ENCODE peak calls at places on chromosomes 1 and 21, in ten cellular contexts. Q is uterus, M is dorsolateral prefrontal cortex, Z is spleen, W is thoracic aorta, B is fibroblast of lung, P is heart left ventricle, R is mammary epithelial cell, H is Panc1, X is Peyer's patch. J is an unnamed sample.

GRCh38 chr1:56291374-56291841 is 288.0 kb downstream of the PLPP3 start:
- DNase-seq in Q (peak), M (no peak), Z (no peak), W (no peak), B (no peak), P (peak), R (no peak), H (no peak), X (no peak), J (no peak)

GRCh38 chr1:41641483-41641829 is 157.0 kb upstream of the EDN2 start:
- DNase-seq in Q (no peak), M (no peak), Z (no peak), W (no peak), B (no peak), P (no peak), R (no peak), H (no peak), X (no peak), J (no peak)

GRCh38 chr1:2528966-2529750 is 905 bp downstream of the HES5 start:
- DNase-seq in Q (no peak), M (no peak), Z (no peak), W (no peak), B (no peak), P (peak), R (no peak), H (no peak), X (no peak), J (no peak)

GRCh38 chr1:44786138-44786840 is 1.7 kb downstream of the BEST4 start:
- DNase-seq in Q (peak), M (no peak), Z (peak), W (no peak), B (peak), P (peak), R (peak), H (no peak), X (peak), J (peak)

GRCh38 chr21:32611471-32611997 is 643 bp downstream of the CFAP298 start:
- DNase-seq in Q (no peak), M (no peak), Z (peak), W (no peak), B (peak), P (no peak), R (peak), H (no peak), X (peak), J (peak)

GRCh38 chr1:227903061-227903521 is 44.6 kb downstream of the WNT9A start:
- DNase-seq in Q (no peak), M (no peak), Z (peak), W (no peak), B (no peak), P (peak), R (no peak), H (no peak), X (no peak), J (no peak)

GRCh38 chr1:85321237-85321964 is 45.0 kb upstream of the BCL10 start:
- DNase-seq in Q (no peak), M (no peak), Z (no peak), W (no peak), B (peak), P (no peak), R (peak), H (no peak), X (no peak), J (peak)

GRCh38 chr1:94843846-94844245 is 23.7 kb downstream of the SLC44A3 start:
- DNase-seq in Q (no peak), M (no peak), Z (no peak), W (no peak), B (no peak), P (no peak), R (no peak), H (no peak), X (no peak), J (no peak)

GRCh38 chr1:156346636-156347035 is 8.3 kb downstream of the TSACC start:
- DNase-seq in Q (no peak), M (no peak), Z (no peak), W (no peak), B (peak), P (no peak), R (no peak), H (no peak), X (no peak), J (peak)

GRCh38 chr1:11383553-11384169 is 95.3 kb upstream of the DISP3 start:
- DNase-seq in Q (no peak), M (peak), Z (no peak), W (no peak), B (peak), P (no peak), R (peak), H (no peak), X (no peak), J (no peak)

GRCh38 chr21:43957629-43958362 is 54.3 kb upstream of the TRAPPC10 start:
- DNase-seq in Q (no peak), M (no peak), Z (no peak), W (no peak), B (no peak), P (no peak), R (no peak), H (no peak), X (no peak), J (no peak)

GRCh38 chr1:113872219-113872934 is 865 bp upstream of the PTPN22 start:
- DNase-seq in Q (no peak), M (no peak), Z (no peak), W (no peak), B (no peak), P (no peak), R (no peak), H (no peak), X (no peak), J (no peak)

GRCh38 chr1:220901906-220902305 is 22.7 kb downstream of the HLX start:
- DNase-seq in Q (no peak), M (no peak), Z (no peak), W (no peak), B (no peak), P (no peak), R (no peak), H (no peak), X (no peak), J (no peak)

GRCh38 chr1:31954607-31955283 is 16.6 kb upstream of the PTP4A2 start:
- DNase-seq in Q (peak), M (peak), Z (peak), W (peak), B (peak), P (peak), R (peak), H (no peak), X (peak), J (no peak)

GRCh38 chr1:228647523-228648444 is 87.5 kb upstream of the RHOU start:
- DNase-seq in Q (peak), M (no peak), Z (peak), W (no peak), B (peak), P (peak), R (peak), H (peak), X (no peak), J (peak)

GRCh38 chr1:151762941-151763921 is at the start of gene MRPL9:
- DNase-seq in Q (peak), M (peak), Z (peak), W (peak), B (peak), P (peak), R (peak), H (no peak), X (peak), J (peak)

GRCh38 chr1:24743404-24744211 is 1.6 kb upstream of the CLIC4 start:
- DNase-seq in Q (no peak), M (no peak), Z (no peak), W (no peak), B (peak), P (no peak), R (peak), H (no peak), X (no peak), J (peak)

GRCh38 chr1:197269053-197269452 is 1.0 kb downstream of the CRB1 start:
- DNase-seq in Q (no peak), M (peak), Z (no peak), W (no peak), B (no peak), P (no peak), R (no peak), H (no peak), X (no peak), J (peak)

GRCh38 chr1:173758980-173759379 is 44.2 kb downstream of the KLHL20 start:
- DNase-seq in Q (no peak), M (no peak), Z (no peak), W (no peak), B (no peak), P (no peak), R (peak), H (no peak), X (no peak), J (no peak)

GRCh38 chr1:55071477-55071876 is 32.1 kb downstream of the PCSK9 start:
- DNase-seq in Q (no peak), M (no peak), Z (no peak), W (no peak), B (peak), P (no peak), R (peak), H (peak), X (no peak), J (peak)

GRCh38 chr1:107874221-107874620 is 90.8 kb downstream of the VAV3 start:
- DNase-seq in Q (no peak), M (no peak), Z (no peak), W (no peak), B (no peak), P (no peak), R (peak), H (no peak), X (no peak), J (no peak)

GRCh38 chr1:113190930-113191329 is 117.9 kb downstream of the LRIG2 start:
- DNase-seq in Q (no peak), M (no peak), Z (no peak), W (no peak), B (no peak), P (no peak), R (no peak), H (no peak), X (no peak), J (no peak)

GRCh38 chr1:155170806-155171205 is 2.3 kb downstream of the KRTCAP2 start:
- DNase-seq in Q (no peak), M (no peak), Z (peak), W (no peak), B (no peak), P (no peak), R (no peak), H (no peak), X (peak), J (peak)

GRCh38 chr21:46111857-46112730 is 14.2 kb downstream of the COL6A2 start:
- DNase-seq in Q (peak), M (no peak), Z (peak), W (peak), B (no peak), P (peak), R (no peak), H (no peak), X (peak), J (no peak)

GRCh38 chr1:227793948-227794812 is 21.3 kb upstream of the PRSS38 start:
- DNase-seq in Q (peak), M (peak), Z (no peak), W (no peak), B (peak), P (peak), R (peak), H (no peak), X (no peak), J (peak)

GRCh38 chr1:44218503-44219300 is 5.4 kb downstream of the DMAP1 start:
- DNase-seq in Q (no peak), M (no peak), Z (no peak), W (no peak), B (no peak), P (no peak), R (no peak), H (no peak), X (no peak), J (no peak)

GRCh38 chr1:6141601-6142000 is 38.5 kb downstream of the CHD5 start:
- DNase-seq in Q (no peak), M (no peak), Z (no peak), W (no peak), B (no peak), P (no peak), R (peak), H (no peak), X (no peak), J (peak)

GRCh38 chr1:186559601-186560116 is 98.7 kb upstream of the PDC start:
- DNase-seq in Q (no peak), M (no peak), Z (no peak), W (no peak), B (peak), P (no peak), R (peak), H (no peak), X (no peak), J (no peak)

GRCh38 chr1:119007672-119008482 is 19.7 kb upstream of the TBX15 start:
- DNase-seq in Q (no peak), M (no peak), Z (peak), W (no peak), B (no peak), P (no peak), R (no peak), H (no peak), X (no peak), J (peak)

DNA sequence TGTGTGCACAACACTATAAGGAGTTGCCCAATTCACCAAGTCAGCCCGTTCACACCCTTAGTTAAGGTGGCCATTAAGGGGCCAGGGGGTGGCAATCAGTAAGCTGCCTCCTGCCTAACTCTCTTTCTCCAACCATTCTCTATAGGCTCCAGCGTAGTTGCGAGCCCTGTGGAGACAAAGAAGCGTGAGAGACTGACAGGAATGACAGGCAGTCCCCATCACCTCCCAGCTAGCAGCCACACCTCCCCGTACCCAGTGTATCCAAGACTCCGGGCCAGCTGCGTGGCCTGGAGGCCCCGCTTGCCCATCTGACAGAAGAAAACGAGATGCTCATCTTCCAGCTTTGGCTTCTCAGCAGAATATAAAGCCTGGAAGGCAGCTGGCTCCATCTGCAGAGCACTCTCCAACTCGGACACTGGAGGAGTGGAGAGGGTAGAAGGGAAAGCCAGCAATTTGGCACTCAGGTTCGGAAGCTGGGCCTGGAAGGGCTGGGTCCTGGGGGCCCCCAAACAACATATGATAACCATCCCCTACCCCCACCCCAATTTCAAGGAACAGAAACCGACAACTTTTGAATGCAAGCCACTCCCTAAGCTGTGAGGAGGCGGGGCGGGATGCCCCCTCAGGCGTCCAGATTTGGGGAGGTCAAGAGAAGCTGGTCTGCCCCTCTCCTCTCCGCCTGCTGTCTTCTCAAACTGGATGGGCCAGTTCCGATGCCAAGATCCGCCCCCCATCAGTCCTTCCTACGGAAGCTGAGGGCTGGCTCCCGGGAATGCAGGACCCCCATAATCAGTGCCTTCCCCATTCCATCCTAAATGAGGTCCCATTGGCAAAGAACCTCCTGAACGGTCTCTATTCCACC is 872 bp downstream of the TSTD1 start:
- DNase-seq in Q (no peak), M (no peak), Z (no peak), W (no peak), B (no peak), P (no peak), R (no peak), H (no peak), X (no peak), J (no peak)
- H3K27ac ChIP-seq in Q (no peak), M (no peak), Z (peak), W (no peak), B (no peak), P (no peak), R (peak), H (peak), X (peak), J (peak)

GRCh38 chr1:23567629-23567995 is 8.3 kb upstream of the ID3 start:
- DNase-seq in Q (no peak), M (no peak), Z (no peak), W (no peak), B (no peak), P (no peak), R (no peak), H (no peak), X (no peak), J (no peak)

GRCh38 chr1:23566304-23566703 is 7.0 kb upstream of the ID3 start:
- DNase-seq in Q (no peak), M (no peak), Z (no peak), W (no peak), B (no peak), P (no peak), R (no peak), H (no peak), X (no peak), J (no peak)

GRCh38 chr1:23570001-23570691 is 10.8 kb upstream of the ID3 start:
- DNase-seq in Q (no peak), M (no peak), Z (no peak), W (no peak), B (no peak), P (no peak), R (no peak), H (no peak), X (no peak), J (no peak)

GRCh38 chr1:23568608-23569383 is 9.5 kb upstream of the ID3 start:
- DNase-seq in Q (no peak), M (no peak), Z (no peak), W (no peak), B (no peak), P (no peak), R (no peak), H (no peak), X (no peak), J (peak)

GRCh38 chr1:23567996-23568607 is 8.8 kb upstream of the ID3 start:
- DNase-seq in Q (no peak), M (peak), Z (no peak), W (no peak), B (no peak), P (peak), R (no peak), H (no peak), X (no peak), J (peak)
- H3K4me3 ChIP-seq in Q (peak), M (peak), Z (peak), W (peak), B (peak), P (peak), R (peak), H (peak), X (peak), J (peak)

DNA sequence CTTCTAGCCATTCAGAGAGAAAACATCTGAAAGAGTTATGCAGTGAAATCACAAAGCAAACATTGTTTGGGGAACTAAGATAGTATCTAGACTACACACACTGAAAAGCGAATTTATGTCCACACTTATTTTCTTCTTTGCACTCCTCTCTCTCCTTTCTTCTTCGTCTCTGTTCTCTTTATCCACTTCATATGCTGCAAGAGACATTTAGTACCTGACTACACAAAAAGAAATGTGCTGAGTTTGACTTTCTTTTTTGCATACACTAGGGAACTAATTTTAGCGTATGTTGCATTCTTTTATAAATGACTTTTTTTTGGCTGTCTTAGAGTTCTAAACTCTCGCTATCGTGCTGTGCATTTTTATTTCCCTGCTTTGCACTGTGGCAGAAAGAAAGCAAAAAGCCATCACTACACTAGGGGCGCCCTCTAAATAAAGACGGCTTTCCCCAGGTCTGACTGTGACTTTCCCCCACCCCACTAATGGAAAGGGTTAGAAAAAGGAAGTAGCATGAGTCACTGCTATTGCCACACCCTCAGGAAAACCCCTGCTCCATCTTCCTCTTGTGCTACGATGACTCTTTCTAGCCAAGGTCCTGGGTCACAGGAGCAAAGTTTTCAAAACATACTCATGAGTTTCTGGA is 65.7 kb downstream of the MAP3K7CL start:
- DNase-seq in Q (peak), M (no peak), Z (no peak), W (peak), B (peak), P (no peak), R (peak), H (peak), X (peak), J (no peak)
- TF ChIP-seq CTCF in Q (no peak), M (no peak), Z (peak), W (peak), B (peak), P (no peak), R (peak), H (peak), X (peak), J (no peak)

GRCh38 chr1:8555582-8555981 is 237.7 kb downstream of the SLC45A1 start:
- DNase-seq in Q (no peak), M (no peak), Z (no peak), W (no peak), B (no peak), P (no peak), R (no peak), H (no peak), X (no peak), J (no peak)
- H3K27ac ChIP-seq in Q (peak), M (no peak), Z (peak), W (no peak), B (no peak), P (no peak), R (no peak), H (no peak), X (no peak), J (no peak)

GRCh38 chr1:200035397-200035955 is 8.0 kb downstream of the NR5A2 start:
- DNase-seq in Q (no peak), M (no peak), Z (no peak), W (no peak), B (no peak), P (no peak), R (no peak), H (no peak), X (no peak), J (no peak)
- H3K4me3 ChIP-seq in Q (no peak), M (no peak), Z (no peak), W (peak), B (peak), P (peak), R (no peak), H (no peak), X (no peak), J (no peak)

DNA sequence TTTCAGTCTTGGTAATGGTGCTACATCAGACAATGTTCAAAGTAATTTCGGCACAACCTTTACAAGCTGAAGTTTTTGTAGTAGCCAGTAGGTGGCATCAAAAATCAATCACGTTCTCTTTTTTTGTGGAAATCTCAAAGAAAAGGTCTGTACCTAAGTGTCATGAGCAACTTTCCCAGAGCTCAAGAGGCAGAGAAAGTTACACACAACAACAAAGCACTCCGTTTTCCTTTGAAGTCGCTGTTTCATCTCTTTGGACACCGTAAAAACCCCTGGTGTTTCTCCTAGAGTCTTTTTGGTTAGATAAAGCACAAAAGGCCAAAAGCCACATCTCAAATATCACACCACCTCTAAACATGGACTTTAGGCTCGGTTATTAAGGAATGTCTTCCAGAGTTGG is 131.6 kb downstream of the LHX8 start:
- DNase-seq in Q (no peak), M (no peak), Z (no peak), W (no peak), B (peak), P (no peak), R (peak), H (peak), X (no peak), J (no peak)
- TF ChIP-seq CTCF in Q (no peak), M (peak), Z (peak), W (peak), B (peak), P (peak), R (peak), H (peak), X (peak), J (peak)

GRCh38 chr1:240803151-240803550 is 191.2 kb upstream of the GREM2 start:
- DNase-seq in Q (no peak), M (no peak), Z (no peak), W (no peak), B (peak), P (no peak), R (no peak), H (peak), X (no peak), J (no peak)
- H3K27ac ChIP-seq in Q (no peak), M (no peak), Z (no peak), W (no peak), B (no peak), P (no peak), R (no peak), H (no peak), X (no peak), J (no peak)

J was measured in WERI-Rb-1.